ENCODE peak calls at places on chromosome 15, in eight cellular contexts. L is GM04504; W is nephron progenitor cell; X is AG08396; D is EL; B is stimulated activated CD4-positive, alpha-beta T cell treated with anti-CD3 and anti-CD28 coated beads, Interleukin-4, amount 100 ng/mL, for 48 hours; T is astrocyte of the spinal cord; J is left ventricle myocardium inferior. F is an unnamed sample.

GRCh38 chr15:88269371-88270062 is 13.0 kb upstream of the NTRK3 start:
- DNase-seq in L (no peak), W (no peak), X (no peak), D (no peak), B (no peak), T (no peak), J (no peak), F (no peak)

GRCh38 chr15:76996076-76996525 is 1.2 kb downstream of the PSTPIP1 start:
- DNase-seq in L (no peak), W (no peak), X (no peak), D (no peak), B (no peak), T (no peak), J (no peak), F (no peak)

GRCh38 chr15:70375586-70375985 is 277.9 kb upstream of the TLE3 start:
- DNase-seq in L (no peak), W (no peak), X (no peak), D (no peak), B (no peak), T (no peak), J (no peak), F (no peak)

GRCh38 chr15:25690673-25691543 is 172.2 kb downstream of the ATP10A start:
- DNase-seq in L (peak; percentile 58), W (no peak), X (peak; percentile 63), D (peak; percentile 51), B (no peak), T (peak; percentile 81), J (no peak), F (no peak)

GRCh38 chr15:90818251-90819210 is 49.9 kb upstream of the FURIN start:
- DNase-seq in L (no peak), W (no peak), X (no peak), D (no peak), B (no peak), T (no peak), J (peak; percentile 29), F (no peak)

GRCh38 chr15:21269121-21269520 is 171.2 kb downstream of the POTEB3 start:
- DNase-seq in L (no peak), W (no peak), X (no peak), D (no peak), B (no peak), T (no peak), J (no peak), F (no peak)

GRCh38 chr15:41900526-41901380 is 6.9 kb upstream of the SPTBN5 start:
- DNase-seq in L (no peak), W (no peak), X (no peak), D (no peak), B (no peak), T (peak; percentile 29), J (no peak), F (no peak)

GRCh38 chr15:29143909-29144308 is 125.7 kb downstream of the NSMCE3 start:
- DNase-seq in L (peak; percentile 42), W (no peak), X (peak; percentile 66), D (peak; percentile 80), B (no peak), T (peak; percentile 83), J (no peak), F (no peak)

GRCh38 chr15:70245932-70246622 is 148.4 kb upstream of the TLE3 start:
- DNase-seq in L (no peak), W (no peak), X (peak; percentile 39), D (peak; percentile 80), B (no peak), T (peak; percentile 38), J (peak; percentile 41), F (peak; percentile 38)

GRCh38 chr15:35206060-35206675 is 121.1 kb upstream of the NANOGP8 start:
- DNase-seq in L (no peak), W (no peak), X (peak; percentile 14), D (peak; percentile 8), B (no peak), T (peak; percentile 3), J (no peak), F (no peak)

GRCh38 chr15:48021336-48022086 is 99.3 kb upstream of the SLC24A5 start:
- DNase-seq in L (no peak), W (no peak), X (no peak), D (no peak), B (no peak), T (peak; percentile 6), J (no peak), F (no peak)

GRCh38 chr15:51093865-51094605 is 671 bp downstream of the TNFAIP8L3 start:
- DNase-seq in L (no peak), W (peak; percentile 46), X (peak; percentile 56), D (no peak), B (no peak), T (peak; percentile 25), J (peak; percentile 45), F (peak; percentile 29)

GRCh38 chr15:35121611-35122359 is 36.7 kb upstream of the NANOGP8 start:
- DNase-seq in L (no peak), W (no peak), X (no peak), D (no peak), B (no peak), T (no peak), J (no peak), F (no peak)

GRCh38 chr15:84778194-84778593 is 29.8 kb downstream of the ZNF592 start:
- DNase-seq in L (no peak), W (no peak), X (no peak), D (no peak), B (no peak), T (no peak), J (no peak), F (no peak)

GRCh38 chr15:69479971-69480370 is 27.4 kb downstream of the RPLP1 start:
- DNase-seq in L (no peak), W (no peak), X (no peak), D (no peak), B (no peak), T (no peak), J (no peak), F (no peak)

F was measured in transverse colon.